ENCODE peak calls at places on chromosomes 6 and 20, in nine cellular contexts. O is HCT116, G is brain microvascular endothelial cell, Y is coronary artery, B is neural progenitor cell, W is astrocyte, U is mammary epithelial cell, H is A549, A is GM23338. C is an unnamed sample.

GRCh38 chr6:20362623-20363022 is 39.1 kb upstream of the E2F3 start:
- DNase-seq in O (no peak), G (no peak), Y (no peak), B (no peak), W (no peak), U (no peak), H (no peak), A (no peak), C (no peak)

GRCh38 chr6:66522864-66523263 is 815.8 kb upstream of the EYS start:
- DNase-seq in O (no peak), G (no peak), Y (no peak), B (no peak), W (no peak), U (no peak), H (no peak), A (no peak), C (no peak)

GRCh38 chr6:108896111-108896661 is 48.0 kb downstream of the ARMC2 start:
- DNase-seq in O (no peak), G (peak), Y (no peak), B (no peak), W (peak), U (peak), H (no peak), A (no peak), C (no peak)

GRCh38 chr6:24408719-24409410 is 6.1 kb downstream of the MRS2 start:
- DNase-seq in O (no peak), G (no peak), Y (no peak), B (no peak), W (no peak), U (no peak), H (no peak), A (no peak), C (no peak)

GRCh38 chr20:25470045-25470444 is 62.6 kb downstream of the GINS1 start:
- DNase-seq in O (peak), G (peak), Y (no peak), B (peak), W (peak), U (peak), H (no peak), A (peak), C (no peak)

GRCh38 chr20:19583532-19584175 is 174.4 kb upstream of the RIN2 start:
- DNase-seq in O (peak), G (peak), Y (peak), B (peak), W (no peak), U (peak), H (peak), A (peak), C (no peak)

GRCh38 chr6:81743649-81744048 is 8.8 kb downstream of the TENT5A start:
- DNase-seq in O (no peak), G (no peak), Y (no peak), B (no peak), W (peak), U (no peak), H (no peak), A (no peak), C (no peak)

GRCh38 chr6:56140090-56140489 is 107.3 kb downstream of the COL21A1 start:
- DNase-seq in O (no peak), G (no peak), Y (no peak), B (no peak), W (no peak), U (no peak), H (no peak), A (no peak), C (no peak)

GRCh38 chr6:154595997-154596396 is 85.5 kb upstream of the CNKSR3 start:
- DNase-seq in O (no peak), G (no peak), Y (no peak), B (no peak), W (no peak), U (no peak), H (no peak), A (peak), C (no peak)

GRCh38 chr6:33073431-33073871 is at the start of gene HLA-DPA1:
- DNase-seq in O (peak), G (no peak), Y (no peak), B (no peak), W (no peak), U (peak), H (peak), A (peak), C (no peak)

GRCh38 chr20:4490595-4491280 is 231.0 kb upstream of the PRND start:
- DNase-seq in O (no peak), G (no peak), Y (no peak), B (no peak), W (no peak), U (peak), H (no peak), A (no peak), C (no peak)

GRCh38 chr6:159168536-159169192 is 536 bp upstream of the FNDC1 start:
- DNase-seq in O (no peak), G (peak), Y (no peak), B (peak), W (peak), U (no peak), H (peak), A (peak), C (no peak)

GRCh38 chr6:89797317-89797716 is 22.3 kb downstream of the MDN1 start:
- DNase-seq in O (no peak), G (peak), Y (no peak), B (no peak), W (peak), U (no peak), H (no peak), A (no peak), C (no peak)

GRCh38 chr20:1489328-1489727 is 1.9 kb downstream of the SIRPB2 start:
- DNase-seq in O (no peak), G (no peak), Y (peak), B (no peak), W (no peak), U (no peak), H (no peak), A (no peak), C (no peak)

GRCh38 chr6:170273681-170274080 is 17.2 kb downstream of the DLL1 start:
- DNase-seq in O (no peak), G (no peak), Y (no peak), B (no peak), W (no peak), U (no peak), H (no peak), A (no peak), C (no peak)

GRCh38 chr6:147949981-147950622 is 392.5 kb upstream of the SASH1 start:
- DNase-seq in O (no peak), G (peak), Y (no peak), B (no peak), W (peak), U (no peak), H (no peak), A (no peak), C (no peak)

DNA sequence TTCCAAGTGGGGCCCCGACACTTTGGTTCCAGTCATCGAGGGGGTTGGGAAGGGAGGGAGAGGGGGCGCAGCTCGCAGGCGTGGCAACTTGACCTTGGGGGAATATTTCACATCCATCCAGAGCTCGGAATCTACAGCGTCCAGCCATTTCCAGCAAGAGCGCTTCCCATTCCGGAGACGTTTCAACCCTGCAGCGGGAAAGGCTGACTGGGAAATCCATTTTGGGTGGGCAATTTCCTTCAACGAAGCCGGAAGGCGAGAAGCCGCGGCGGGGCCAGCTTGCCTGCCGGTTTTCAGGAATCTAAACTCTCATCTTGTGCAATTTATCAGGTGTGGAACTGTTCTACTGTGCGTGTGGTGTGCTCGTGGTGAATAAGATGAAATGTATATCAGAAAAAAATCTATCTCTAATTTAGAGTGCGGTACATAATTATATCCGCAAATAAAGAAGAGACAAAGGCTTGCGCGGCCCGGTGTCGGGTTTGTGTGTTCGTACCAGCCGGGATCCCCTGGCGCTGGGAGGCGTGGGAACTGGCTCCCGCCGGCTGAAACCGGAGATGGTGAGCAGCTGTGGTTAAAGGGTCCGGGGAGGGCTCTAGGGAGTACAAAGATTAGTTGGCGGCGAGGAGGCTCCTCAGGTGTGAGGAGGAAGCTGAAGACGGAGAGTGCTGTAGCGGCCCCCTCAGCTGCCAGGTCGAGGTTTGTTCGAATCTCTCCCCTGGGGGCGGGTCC is 4.8 kb downstream of the SLC32A1 start:
- DNase-seq in O (no peak), G (no peak), Y (no peak), B (peak), W (no peak), U (no peak), H (no peak), A (peak), C (no peak)
- H3K4me3 ChIP-seq in O (no peak), G (no peak), Y (no peak), B (peak), W (no peak), U (no peak), H (no peak), A (peak), C (no peak)

DNA sequence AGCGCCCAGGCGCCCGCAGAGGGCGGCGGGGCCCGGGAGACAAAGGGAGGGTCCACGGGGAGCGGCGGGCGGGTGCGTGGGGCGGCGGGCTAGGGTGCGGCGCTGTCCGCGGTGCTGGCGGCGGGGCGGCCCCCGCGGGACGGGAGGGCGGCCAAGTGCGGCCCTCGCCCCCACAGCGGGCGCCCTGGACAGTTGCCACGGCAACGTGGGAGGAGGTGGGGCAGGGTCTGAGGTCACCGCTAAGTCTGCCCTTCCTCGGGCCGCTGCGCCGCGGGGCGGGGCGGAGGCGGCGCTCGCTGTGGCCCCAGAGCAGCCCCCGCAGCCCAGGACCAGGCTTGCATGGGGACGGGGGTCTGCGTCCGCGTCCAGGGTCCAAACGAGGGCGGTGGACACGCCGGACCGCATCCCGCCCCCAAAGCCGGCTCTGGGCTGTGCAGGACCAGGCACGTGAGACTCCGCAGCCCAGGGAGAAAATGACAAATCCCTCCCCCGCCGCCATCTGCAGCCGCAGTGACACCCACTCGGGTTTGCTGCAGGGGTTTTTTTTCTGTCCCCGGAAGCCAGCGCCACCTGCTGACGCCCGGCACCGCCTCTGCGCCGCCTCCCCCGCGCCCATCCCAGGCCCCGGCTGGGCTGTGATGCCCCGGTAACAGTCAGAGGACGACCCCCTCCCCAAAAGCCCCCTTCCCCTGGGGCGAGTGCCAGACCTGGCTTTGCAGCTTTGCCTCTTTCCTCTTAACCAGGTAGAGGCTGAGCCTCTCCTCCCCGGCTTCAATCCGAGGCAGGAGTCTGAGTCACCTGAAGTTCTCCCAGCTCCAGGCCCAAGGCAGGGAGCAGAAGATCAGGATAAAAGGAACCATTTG is 36.8 kb downstream of the YTHDF1 start:
- DNase-seq in O (peak), G (no peak), Y (no peak), B (peak), W (no peak), U (no peak), H (no peak), A (peak), C (no peak)
- H3K4me3 ChIP-seq in O (peak), G (no peak), Y (peak), B (peak), W (no peak), U (no peak), H (peak), A (peak), C (no peak)

GRCh38 chr6:127117979-127118504 is 429 bp upstream of the RSPO3 start:
- DNase-seq in O (no peak), G (no peak), Y (no peak), B (peak), W (no peak), U (no peak), H (peak), A (no peak), C (no peak)
- H3K4me3 ChIP-seq in O (no peak), G (peak), Y (peak), B (peak), W (peak), U (no peak), H (peak), A (peak), C (peak)

GRCh38 chr6:15363164-15363522 is 117.3 kb downstream of the JARID2 start:
- DNase-seq in O (no peak), G (no peak), Y (peak), B (no peak), W (no peak), U (no peak), H (no peak), A (no peak), C (no peak)

GRCh38 chr6:15365273-15365687 is 119.4 kb downstream of the JARID2 start:
- DNase-seq in O (no peak), G (peak), Y (peak), B (peak), W (peak), U (peak), H (peak), A (peak), C (peak)

GRCh38 chr6:15366003-15366535 is 120.2 kb downstream of the JARID2 start:
- DNase-seq in O (no peak), G (no peak), Y (no peak), B (no peak), W (no peak), U (peak), H (no peak), A (no peak), C (no peak)

GRCh38 chr6:15363523-15364400 is 117.9 kb downstream of the JARID2 start:
- DNase-seq in O (no peak), G (no peak), Y (no peak), B (no peak), W (no peak), U (no peak), H (peak), A (peak), C (no peak)

DNA sequence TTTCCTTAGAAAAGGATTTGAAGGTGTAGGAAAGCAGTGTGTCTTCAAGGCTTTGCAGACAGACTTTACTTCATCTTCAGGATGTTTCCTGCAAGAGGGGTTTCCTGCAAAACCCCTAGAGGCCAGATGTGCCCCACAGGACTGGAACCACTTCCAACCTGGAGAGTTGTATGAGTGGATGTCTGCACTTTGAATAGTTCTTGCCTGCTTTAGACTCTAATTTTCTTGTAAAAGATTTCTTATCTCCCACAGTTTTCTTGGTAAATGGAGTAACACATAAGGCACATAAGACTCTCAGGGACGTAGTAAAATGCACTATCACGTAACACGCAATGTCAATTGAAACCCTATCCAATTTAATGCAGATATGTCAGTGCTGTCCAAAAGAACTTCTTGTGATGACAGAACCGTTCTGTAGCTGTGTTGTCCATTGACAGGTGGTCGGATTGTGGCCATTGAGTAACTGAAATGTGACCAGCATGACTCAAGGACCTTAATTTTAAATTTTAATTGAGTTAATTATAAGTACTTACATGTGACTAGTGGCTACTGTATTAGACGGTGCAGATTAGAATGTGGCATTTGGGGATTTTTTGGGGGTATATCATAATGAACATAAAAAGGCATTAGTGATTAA is 118.7 kb downstream of the JARID2 start:
- DNase-seq in O (no peak), G (no peak), Y (no peak), B (no peak), W (no peak), U (no peak), H (no peak), A (no peak), C (no peak)
- H3K4me3 ChIP-seq in O (no peak), G (no peak), Y (no peak), B (no peak), W (no peak), U (no peak), H (peak), A (peak), C (no peak)

DNA sequence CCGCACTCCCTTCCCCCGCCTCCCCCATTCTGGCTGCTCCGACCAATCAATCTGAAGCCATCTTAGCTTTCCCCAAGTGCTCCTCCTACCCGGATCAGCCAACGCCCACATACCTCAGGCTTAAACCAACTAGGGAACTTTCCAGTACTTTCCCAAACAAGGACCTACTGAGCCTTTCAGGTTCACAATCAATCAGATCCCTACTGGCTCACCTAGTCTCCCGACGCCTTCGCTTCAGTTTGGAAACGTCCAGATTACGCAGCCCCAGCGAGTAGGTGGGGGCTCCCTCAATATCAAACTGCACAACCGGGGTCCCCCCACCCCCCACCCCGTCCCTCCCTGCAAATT is 432 bp downstream of the HSPA1L start:
- DNase-seq in O (peak), G (peak), Y (peak), B (peak), W (peak), U (peak), H (peak), A (peak), C (peak)
- H3K4me3 ChIP-seq in O (no peak), G (peak), Y (peak), B (peak), W (peak), U (peak), H (peak), A (peak), C (peak)

DNA sequence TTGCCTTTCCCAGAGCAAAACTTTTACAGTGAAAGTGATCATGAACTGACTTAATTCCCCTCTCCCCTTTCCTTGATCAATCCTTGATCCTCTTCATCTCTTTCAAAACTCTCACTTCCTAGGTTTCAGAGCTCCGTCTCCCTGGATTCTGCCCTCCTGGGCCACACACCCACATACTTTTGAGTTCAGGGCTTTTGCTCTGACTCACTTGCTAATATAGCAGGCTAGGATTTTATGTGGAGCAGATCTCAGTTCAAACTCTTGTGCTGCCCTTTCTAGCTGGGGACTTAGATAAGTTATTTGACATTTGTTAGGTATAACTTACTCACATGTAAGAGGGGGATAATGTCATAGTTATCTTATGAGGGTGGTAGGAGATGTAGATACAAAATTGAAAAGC is 109.1 kb upstream of the MLIP start:
- DNase-seq in O (no peak), G (peak), Y (no peak), B (no peak), W (peak), U (peak), H (no peak), A (no peak), C (no peak)
- H3K4me3 ChIP-seq in O (no peak), G (no peak), Y (no peak), B (no peak), W (no peak), U (no peak), H (no peak), A (no peak), C (no peak)

GRCh38 chr6:35471836-35472345 is 3.7 kb downstream of the RPL10A start:
- DNase-seq in O (no peak), G (no peak), Y (no peak), B (no peak), W (no peak), U (no peak), H (no peak), A (no peak), C (no peak)

GRCh38 chr6:35468181-35468979 is at the start of gene RPL10A:
- DNase-seq in O (peak), G (peak), Y (peak), B (peak), W (peak), U (peak), H (peak), A (peak), C (peak)

GRCh38 chr6:35468980-35469710 is 944 bp downstream of the RPL10A start:
- DNase-seq in O (no peak), G (no peak), Y (peak), B (no peak), W (no peak), U (no peak), H (no peak), A (no peak), C (no peak)

GRCh38 chr6:35469711-35470662 is 1.8 kb downstream of the RPL10A start:
- DNase-seq in O (no peak), G (no peak), Y (no peak), B (no peak), W (no peak), U (peak), H (no peak), A (no peak), C (no peak)

GRCh38 chr6:35470663-35471120 is 2.5 kb downstream of the RPL10A start:
- DNase-seq in O (no peak), G (no peak), Y (no peak), B (no peak), W (no peak), U (no peak), H (no peak), A (no peak), C (no peak)
- H3K4me3 ChIP-seq in O (peak), G (peak), Y (peak), B (peak), W (peak), U (peak), H (peak), A (peak), C (no peak)

C was measured in kidney epithelial cell.